ENCODE peak calls at places on chromosomes 16 and 17, in nine cellular contexts. P is left colon; K is psoas muscle; N is right cardiac atrium; J is T follicular helper cell; X is stimulated activated CD8-positive, alpha-beta memory T cell treated with anti-CD3 and anti-CD28 coated beads, Interleukin-15, amount 100 ng/mL, for 24 hours; B is stomach; M is cerebellar cortex; Y is NCI-H69. T is an unnamed sample.

GRCh38 chr16:48870141-48870540 is 260.2 kb upstream of the N4BP1 start:
- DNase-seq in P (no peak), K (no peak), N (no peak), J (no peak), X (no peak), B (no peak), M (no peak), Y (peak), T (no peak)

GRCh38 chr16:70697601-70698170 is 11.8 kb upstream of the MTSS2 start:
- DNase-seq in P (no peak), K (no peak), N (no peak), J (no peak), X (no peak), B (no peak), M (no peak), Y (no peak), T (no peak)

GRCh38 chr17:83078378-83079339 is 750 bp upstream of the METRNL start:
- DNase-seq in P (peak), K (no peak), N (no peak), J (no peak), X (no peak), B (no peak), M (no peak), Y (peak), T (no peak)

GRCh38 chr17:60390223-60390622 is 1.7 kb downstream of the USP32 start:
- DNase-seq in P (no peak), K (no peak), N (no peak), J (no peak), X (no peak), B (no peak), M (peak), Y (peak), T (no peak)

GRCh38 chr17:40872416-40872815 is 5.4 kb upstream of the KRT12 start:
- DNase-seq in P (no peak), K (no peak), N (no peak), J (no peak), X (no peak), B (no peak), M (no peak), Y (no peak), T (no peak)

GRCh38 chr16:13902677-13903076 is 17.3 kb upstream of the ERCC4 start:
- DNase-seq in P (no peak), K (no peak), N (no peak), J (no peak), X (no peak), B (no peak), M (no peak), Y (no peak), T (no peak)

GRCh38 chr17:79991140-79991923 is 44.3 kb downstream of the TBC1D16 start:
- DNase-seq in P (peak), K (peak), N (peak), J (peak), X (peak), B (peak), M (peak), Y (peak), T (peak)

GRCh38 chr17:75011788-75012319 is 616 bp upstream of the MRPL58 start:
- DNase-seq in P (peak), K (peak), N (peak), J (no peak), X (no peak), B (peak), M (peak), Y (peak), T (peak)

GRCh38 chr16:48165961-48166578 is 10.3 kb upstream of the ABCC12 start:
- DNase-seq in P (no peak), K (no peak), N (no peak), J (no peak), X (no peak), B (no peak), M (no peak), Y (peak), T (no peak)

GRCh38 chr16:78676351-78676750 is 576.9 kb downstream of the WWOX start:
- DNase-seq in P (no peak), K (no peak), N (no peak), J (no peak), X (no peak), B (no peak), M (no peak), Y (no peak), T (no peak)

GRCh38 chr16:56636616-56637413 is 1.7 kb upstream of the MT1A start:
- DNase-seq in P (no peak), K (no peak), N (no peak), J (no peak), X (no peak), B (no peak), M (no peak), Y (no peak), T (no peak)

GRCh38 chr17:28520687-28521086 is 14.5 kb downstream of the FOXN1 start:
- DNase-seq in P (no peak), K (no peak), N (no peak), J (no peak), X (no peak), B (no peak), M (no peak), Y (no peak), T (no peak)

GRCh38 chr17:16987830-16988601 is 16.1 kb upstream of the TNFRSF13B start:
- DNase-seq in P (peak), K (peak), N (peak), J (no peak), X (no peak), B (peak), M (no peak), Y (peak), T (peak)

T was measured in ureter.